ENCODE peak calls at places on chromosomes 11 and 22, in six cellular contexts. Z is GM12878, L is H1, K is SK-N-SH, V is HCT116, O is K562. C is an unnamed sample.

GRCh38 chr22:35984183-35984710 is 44.4 kb downstream of the RBFOX2 start:
- DNase-seq in Z (no peak), L (no peak), K (no peak), V (no peak), O (no peak), C (no peak)

GRCh38 chr11:114883472-114883871 is 205.1 kb downstream of the NXPE2 start:
- DNase-seq in Z (no peak), L (no peak), K (no peak), V (no peak), O (no peak), C (no peak)

GRCh38 chr11:111944651-111945051 is 7.5 kb downstream of the DIXDC1 start:
- DNase-seq in Z (no peak), L (no peak), K (no peak), V (no peak), O (no peak), C (no peak)

GRCh38 chr11:1153105-1153950 is 4.4 kb upstream of the MUC5AC start:
- DNase-seq in Z (no peak), L (no peak), K (peak; percentile 28), V (no peak), O (no peak), C (no peak)

GRCh38 chr22:44972363-44973083 is 37.3 kb downstream of the PHF21B start:
- DNase-seq in Z (no peak), L (no peak), K (no peak), V (no peak), O (no peak), C (no peak)

GRCh38 chr22:44515779-44516178 is 17.7 kb upstream of the RTL6 start:
- DNase-seq in Z (no peak), L (no peak), K (no peak), V (no peak), O (no peak), C (no peak)

GRCh38 chr22:17969732-17970131 is 54.6 kb downstream of the MICAL3 start:
- DNase-seq in Z (no peak), L (no peak), K (no peak), V (no peak), O (no peak), C (no peak)

GRCh38 chr11:133168016-133168415 is 364.3 kb downstream of the OPCML start:
- DNase-seq in Z (no peak), L (no peak), K (no peak), V (no peak), O (no peak), C (no peak)

GRCh38 chr11:34345012-34345804 is 12.6 kb downstream of the ABTB2 start:
- DNase-seq in Z (no peak), L (no peak), K (no peak), V (peak; percentile 52), O (no peak), C (peak; percentile 67)

GRCh38 chr22:47059076-47059475 is 296.6 kb downstream of the TBC1D22A start:
- DNase-seq in Z (no peak), L (no peak), K (no peak), V (no peak), O (no peak), C (no peak)

GRCh38 chr22:49960967-49961600 is 512 bp downstream of the PIM3 start:
- DNase-seq in Z (no peak), L (peak; percentile 71), K (peak; percentile 66), V (no peak), O (peak; percentile 26), C (peak; percentile 74)
- TF ChIP-seq JUND in Z (no peak), L (no peak), K (no peak), V (no peak), O (no peak), C (no peak)

GRCh38 chr11:105229257-105229656 is 89.7 kb upstream of the CARD18 start:
- DNase-seq in Z (no peak), L (no peak), K (no peak), V (no peak), O (no peak), C (no peak)
- TF ChIP-seq JUND in Z (no peak), L (no peak), K (no peak), V (no peak), O (no peak), C (no peak)

GRCh38 chr11:122140535-122140934 is 24.5 kb upstream of the BLID start:
- DNase-seq in Z (no peak), L (no peak), K (no peak), V (no peak), O (no peak), C (no peak)

GRCh38 chr11:122138759-122139594 is 23.0 kb upstream of the BLID start:
- DNase-seq in Z (no peak), L (no peak), K (no peak), V (no peak), O (no peak), C (no peak)

GRCh38 chr11:122139595-122139866 is 23.5 kb upstream of the BLID start:
- DNase-seq in Z (no peak), L (no peak), K (no peak), V (no peak), O (no peak), C (peak; percentile 37)

GRCh38 chr11:122141757-122142156 is 25.7 kb upstream of the BLID start:
- DNase-seq in Z (no peak), L (no peak), K (no peak), V (no peak), O (no peak), C (no peak)

GRCh38 chr11:122137081-122137793 is 21.2 kb upstream of the BLID start:
- DNase-seq in Z (no peak), L (no peak), K (no peak), V (peak; percentile 79), O (no peak), C (no peak)
- TF ChIP-seq JUND in Z (no peak), L (no peak), K (peak; percentile 89), V (peak; percentile 75), O (no peak), C (no peak)

GRCh38 chr11:101915811-101916291 is 471 bp downstream of the ANGPTL5 start:
- DNase-seq in Z (no peak), L (no peak), K (peak; percentile 34), V (no peak), O (no peak), C (no peak)
- TF ChIP-seq JUND in Z (no peak), L (no peak), K (no peak), V (no peak), O (no peak), C (no peak)

GRCh38 chr11:94183886-94184264 is 55.2 kb downstream of the PANX1 start:
- DNase-seq in Z (peak; percentile 17), L (peak; percentile 93), K (peak; percentile 33), V (peak; percentile 49), O (peak; percentile 61), C (peak; percentile 73)
- TF ChIP-seq JUND in Z (no peak), L (no peak), K (no peak), V (no peak), O (no peak), C (no peak)

GRCh38 chr11:67372993-67373915 is at the start of gene CLCF1:
- DNase-seq in Z (no peak), L (peak; percentile 75), K (peak; percentile 90), V (no peak), O (peak; percentile 89), C (peak; percentile 83)

GRCh38 chr11:67371549-67372231 is 1.7 kb downstream of the CLCF1 start:
- DNase-seq in Z (no peak), L (peak; percentile 66), K (peak; percentile 85), V (no peak), O (peak; percentile 58), C (peak; percentile 62)

GRCh38 chr11:67371199-67371548 is 2.2 kb downstream of the CLCF1 start:
- DNase-seq in Z (no peak), L (no peak), K (no peak), V (no peak), O (no peak), C (no peak)

GRCh38 chr11:67373916-67374570 is 645 bp upstream of the CLCF1 start:
- DNase-seq in Z (no peak), L (peak; percentile 78), K (peak; percentile 69), V (peak; percentile 93), O (peak; percentile 66), C (peak; percentile 89)

DNA sequence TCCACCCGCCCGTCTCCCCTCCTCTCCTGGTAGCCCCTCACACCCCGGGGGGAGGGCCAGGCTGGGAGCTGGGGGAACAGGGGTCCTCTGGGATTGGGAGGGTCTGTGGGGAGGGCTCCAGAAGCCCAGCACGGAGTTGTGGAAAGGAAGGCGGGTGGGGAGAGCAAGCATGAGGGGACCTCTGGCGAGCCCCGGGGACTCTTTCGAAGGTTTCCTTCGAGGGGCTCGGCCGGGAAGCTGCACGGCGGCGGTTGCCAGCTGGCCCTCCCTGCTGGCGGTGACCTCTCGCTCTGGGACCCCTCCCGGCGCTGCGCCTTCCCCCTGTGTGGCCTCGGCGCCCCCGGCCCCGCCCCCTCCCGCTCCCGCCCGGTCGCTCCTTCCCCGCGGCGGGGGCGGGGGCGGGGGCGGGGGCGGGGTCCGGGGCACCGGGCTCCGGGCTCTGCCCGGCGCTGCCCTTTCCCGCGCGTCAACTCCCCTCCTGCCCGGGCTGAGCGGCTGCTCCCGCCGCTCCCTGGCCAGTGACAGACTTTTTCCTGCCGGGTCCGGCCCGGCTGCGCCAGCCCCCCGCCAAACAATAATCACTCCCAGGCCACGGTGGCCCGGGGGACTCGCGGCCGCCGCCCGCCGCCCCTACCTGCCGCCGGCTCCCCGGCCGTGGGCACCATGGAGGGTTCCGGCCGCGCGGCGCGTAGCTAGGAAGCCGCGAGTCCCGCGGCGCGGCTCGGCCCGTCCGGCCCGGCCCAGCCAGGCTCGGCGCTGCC is 986 bp downstream of the CLCF1 start:
- DNase-seq in Z (no peak), L (peak; percentile 70), K (peak; percentile 81), V (no peak), O (peak; percentile 88), C (no peak)
- TF ChIP-seq JUND in Z (no peak), L (no peak), K (no peak), V (no peak), O (no peak), C (no peak)

C was measured in T47D.